ENCODE peak calls at places on chromosomes 13 and 19, in five cellular contexts. M is mesenteric fat pad, E is neural crest cell, R is Calu3, X is lower leg skin. A is an unnamed sample.

GRCh38 chr19:45021971-45022370 is 16.9 kb upstream of the CLASRP start:
- DNase-seq in M (no peak), R (no peak), E (no peak), X (no peak), A (no peak)

GRCh38 chr19:10500247-10500592 is 2.9 kb downstream of the KEAP1 start:
- DNase-seq in M (no peak), E (no peak), R (no peak), X (no peak), A (no peak)

GRCh38 chr13:106526748-106527488 is 8.5 kb downstream of the EFNB2 start:
- DNase-seq in M (no peak), X (no peak), E (no peak), R (no peak), A (no peak)

GRCh38 chr19:15124572-15125231 is 17.5 kb downstream of the SYDE1 start:
- DNase-seq in M (no peak), E (no peak), R (peak), X (peak), A (no peak)

GRCh38 chr19:7928334-7928706 is 2.4 kb upstream of the CTXN1 start:
- DNase-seq in R (no peak), M (no peak), X (no peak), E (no peak), A (no peak)

GRCh38 chr13:99987180-99988047 is 5.8 kb downstream of the ZIC2 start:
- DNase-seq in M (no peak), R (no peak), E (no peak), X (no peak), A (no peak)

GRCh38 chr13:113356594-113356993 is 7.3 kb downstream of the GRTP1 start:
- DNase-seq in M (no peak), R (no peak), X (no peak), E (no peak), A (no peak)

GRCh38 chr19:47372603-47373002 is 23.5 kb downstream of the DHX34 start:
- DNase-seq in R (no peak), X (no peak), M (no peak), E (no peak), A (no peak)

GRCh38 chr13:87089391-87089790 is 581.8 kb upstream of the SLITRK5 start:
- DNase-seq in M (no peak), R (no peak), E (no peak), X (no peak), A (no peak)

GRCh38 chr19:42512743-42513304 is 15.5 kb downstream of the CEACAM1 start:
- DNase-seq in E (no peak), X (no peak), R (no peak), M (no peak), A (peak)

GRCh38 chr19:46489445-46490272 is 6.0 kb downstream of the PNMA8B start:
- DNase-seq in E (no peak), M (no peak), R (no peak), X (peak), A (no peak)

GRCh38 chr13:40993119-40993518 is 26.0 kb downstream of the ELF1 start:
- DNase-seq in E (no peak), X (peak), M (no peak), R (no peak), A (no peak)

GRCh38 chr13:27006519-27007161 is 165.0 kb downstream of the USP12 start:
- DNase-seq in R (peak), E (no peak), M (no peak), X (peak), A (peak)

A was measured in osteocyte.